ENCODE peak calls at places on chromosomes 1 and 21, in five cellular contexts. O is hepatocyte, W is fibroblast of mammary gland, L is cardiac fibroblast, T is iPS DF 6.9. M is an unnamed sample.

GRCh38 chr1:180116964-180117763 is 37.5 kb upstream of the QSOX1 start:
- DNase-seq in O (peak; percentile 60), T (no peak), L (peak; percentile 60), W (no peak), M (no peak)

GRCh38 chr1:162385702-162386101 is 4.2 kb downstream of the C1orf226 start:
- DNase-seq in T (no peak), L (no peak), W (no peak), O (no peak), M (no peak)

GRCh38 chr1:238242156-238242555 is 351.4 kb upstream of the ZP4 start:
- DNase-seq in T (no peak), L (no peak), W (no peak), O (no peak), M (no peak)

GRCh38 chr1:117146570-117147340 is 25.2 kb upstream of the TRIM45 start:
- DNase-seq in W (peak; percentile 92), L (peak; percentile 75), T (no peak), O (peak; percentile 54), M (no peak)

GRCh38 chr1:153536618-153537375 is 1.0 kb upstream of the S100A6 start:
- DNase-seq in O (no peak), W (no peak), L (no peak), T (no peak), M (no peak)

GRCh38 chr1:185017338-185017737 is 28.0 kb upstream of the RNF2 start:
- DNase-seq in W (peak; percentile 97), O (peak; percentile 67), L (peak; percentile 81), T (no peak), M (no peak)

GRCh38 chr1:35930593-35931423 is at the start of gene AGO3:
- DNase-seq in W (peak; percentile 76), L (peak; percentile 86), O (peak; percentile 91), T (peak; percentile 52), M (peak; percentile 88)

GRCh38 chr1:27637052-27637451 is 2.1 kb upstream of the FGR start:
- DNase-seq in O (no peak), L (no peak), T (no peak), W (peak; percentile 22), M (no peak)

GRCh38 chr1:78375996-78376395 is 114.8 kb upstream of the PTGFR start:
- DNase-seq in W (peak; percentile 79), O (no peak), L (peak; percentile 38), T (no peak), M (no peak)

GRCh38 chr1:54698346-54698745 is 17.3 kb upstream of the TTC4 start:
- DNase-seq in O (no peak), T (no peak), W (no peak), L (no peak), M (peak; percentile 1)

DNA sequence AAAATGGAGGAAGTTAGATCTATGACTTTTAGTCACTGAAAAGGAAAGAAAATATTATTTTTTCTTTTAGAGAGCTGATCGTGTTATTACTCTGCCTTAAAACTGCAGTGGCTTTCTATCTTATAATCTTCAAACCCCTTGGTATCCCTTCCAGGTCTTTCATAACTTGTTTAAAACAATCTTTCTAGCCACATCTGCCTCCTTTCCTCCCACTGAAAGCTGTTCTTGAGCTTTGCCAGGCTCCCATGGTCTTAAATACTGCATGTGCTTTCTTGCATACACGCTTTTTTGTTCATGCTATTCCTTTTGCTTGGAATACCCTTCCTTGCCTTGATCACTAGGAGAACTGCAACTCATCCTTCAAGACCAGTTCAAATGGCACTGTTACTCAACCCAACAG is 65.9 kb upstream of the GADD45A start:
- DNase-seq in T (no peak), W (no peak), O (no peak), L (peak; percentile 63), M (no peak)
- H3K4me3 ChIP-seq in T (no peak overlapping the region), W (no peak overlapping the region), O (no peak overlapping the region), L (peak overlapping the region; percentile 11), M (peak overlapping the region; percentile 10)

GRCh38 chr1:217090073-217090911 is 367.1 kb upstream of the ESRRG start:
- DNase-seq in O (no peak), W (no peak), T (no peak), L (no peak), M (no peak)
- H3K4me3 ChIP-seq in O (peak overlapping the region; percentile 70), W (no peak overlapping the region), T (peak overlapping the region; percentile 65), L (peak overlapping the region; percentile 45), M (peak overlapping the region; percentile 59)

GRCh38 chr1:240571782-240572181 is 40.2 kb downstream of the GREM2 start:
- DNase-seq in O (no peak), T (no peak), W (peak; percentile 38), L (no peak), M (no peak)

GRCh38 chr1:240572328-240572727 is 39.6 kb downstream of the GREM2 start:
- DNase-seq in O (no peak), L (no peak), W (no peak), T (no peak), M (no peak)

GRCh38 chr1:240579511-240579910 is 32.4 kb downstream of the GREM2 start:
- DNase-seq in T (no peak), O (no peak), W (no peak), L (no peak), M (no peak)

GRCh38 chr1:240577095-240577494 is 34.9 kb downstream of the GREM2 start:
- DNase-seq in L (no peak), T (no peak), W (no peak), O (no peak), M (no peak)

DNA sequence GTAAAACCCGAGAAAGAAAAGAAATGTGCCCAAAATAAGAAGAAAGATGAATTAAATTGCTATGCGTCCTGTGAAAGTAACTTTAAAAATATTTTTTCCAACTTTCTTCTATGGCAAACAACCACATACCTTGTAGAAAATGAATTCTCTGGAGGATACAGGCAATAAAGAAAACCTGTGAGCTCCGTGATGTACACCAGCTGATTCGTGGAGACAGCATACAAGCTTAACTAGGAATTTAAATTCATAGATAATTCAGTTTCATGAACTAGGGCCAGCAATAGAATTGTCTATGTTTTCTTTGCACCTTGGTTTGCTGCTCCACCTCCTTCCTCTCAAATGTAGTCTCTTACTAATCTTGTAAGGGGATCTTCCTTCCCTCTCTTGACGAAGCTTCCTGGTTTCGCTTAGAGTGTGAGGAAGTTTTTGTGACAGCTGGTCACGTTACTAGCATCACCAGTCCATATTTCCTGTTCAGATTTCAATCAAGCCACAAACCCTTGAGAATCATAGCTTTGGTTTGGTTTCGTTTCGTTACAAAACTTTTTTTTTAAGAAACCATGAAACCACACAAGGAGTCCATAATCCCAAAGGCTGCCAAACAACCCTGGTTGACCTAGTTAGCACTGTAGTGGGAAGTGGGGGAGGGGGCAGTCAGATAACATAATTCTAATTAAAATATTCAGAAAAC is 35.8 kb downstream of the GREM2 start:
- DNase-seq in T (no peak), W (peak; percentile 83), O (no peak), L (peak; percentile 48), M (no peak)
- H3K4me3 ChIP-seq in T (no peak overlapping the region), W (peak overlapping the region; percentile 36), O (no peak overlapping the region), L (peak overlapping the region; percentile 20), M (peak overlapping the region; percentile 33)

GRCh38 chr1:197917813-197918646 is 858 bp downstream of the LHX9 start:
- DNase-seq in T (no peak), L (no peak), W (no peak), O (no peak), M (no peak)

GRCh38 chr1:197917553-197917812 is 311 bp downstream of the LHX9 start:
- DNase-seq in T (no peak), W (no peak), O (no peak), L (no peak), M (no peak)

GRCh38 chr1:197914510-197914909 is 2.7 kb upstream of the LHX9 start:
- DNase-seq in W (no peak), L (no peak), T (no peak), O (no peak), M (no peak)

GRCh38 chr1:197915217-197915616 is 2.0 kb upstream of the LHX9 start:
- DNase-seq in T (no peak), O (no peak), W (no peak), L (no peak), M (no peak)

DNA sequence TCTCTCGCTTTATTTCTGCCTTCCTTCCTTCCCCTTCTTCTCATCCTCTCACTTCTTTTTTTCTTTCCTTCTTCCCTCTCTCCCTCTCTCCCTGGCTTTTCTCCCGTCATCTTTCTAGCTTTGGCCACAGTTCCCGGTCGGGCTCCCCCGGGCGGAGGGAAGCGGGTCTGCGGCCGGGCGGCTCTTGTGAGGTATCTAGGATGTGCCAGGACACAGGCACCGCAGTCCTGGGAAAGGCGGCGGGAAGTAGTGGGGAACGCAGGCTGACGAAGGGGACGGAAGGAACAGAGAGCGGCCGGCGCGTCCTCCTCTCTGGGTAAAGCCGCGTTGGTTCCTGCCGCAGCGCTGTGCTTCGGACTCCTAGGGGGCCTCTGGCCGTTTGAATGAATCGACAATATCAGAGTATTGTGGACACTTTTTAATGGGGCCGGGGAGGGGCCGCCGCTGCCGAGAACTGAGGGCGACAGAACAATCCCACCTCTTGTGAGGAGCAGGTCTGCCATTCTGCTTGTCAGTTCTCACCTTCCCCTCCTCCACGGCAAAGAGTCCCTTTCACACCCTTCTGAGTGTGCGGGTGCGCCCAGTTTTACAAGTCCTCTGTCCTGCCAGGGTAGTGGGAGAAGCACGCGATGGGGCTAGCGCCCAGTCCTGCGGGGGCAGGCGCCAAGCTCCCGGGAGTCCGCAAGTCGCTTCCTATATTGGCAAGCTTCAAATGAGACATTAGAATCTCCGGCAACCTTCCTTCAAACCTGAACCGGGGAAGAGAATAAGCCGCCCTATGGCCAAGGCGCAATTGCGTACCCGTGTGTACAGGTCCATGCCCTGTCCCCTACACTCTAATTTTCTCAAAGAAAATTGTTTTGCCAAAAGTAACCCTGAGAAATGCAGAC is 1.1 kb upstream of the LHX9 start:
- DNase-seq in T (no peak), W (peak; percentile 58), O (peak; percentile 76), L (peak; percentile 63), M (no peak)
- H3K4me3 ChIP-seq in T (no peak overlapping the region), W (peak overlapping the region; percentile 3), O (no peak overlapping the region), L (peak overlapping the region; percentile 51), M (peak overlapping the region; percentile 44)

GRCh38 chr21:44931501-44932365 is 8.1 kb upstream of the SLX9 start:
- DNase-seq in O (no peak), L (no peak), W (no peak), T (no peak), M (no peak)
- H3K4me3 ChIP-seq in O (peak overlapping the region; percentile 45), L (peak overlapping the region; percentile 47), W (no peak overlapping the region), T (peak overlapping the region; percentile 23), M (peak overlapping the region; percentile 47)

DNA sequence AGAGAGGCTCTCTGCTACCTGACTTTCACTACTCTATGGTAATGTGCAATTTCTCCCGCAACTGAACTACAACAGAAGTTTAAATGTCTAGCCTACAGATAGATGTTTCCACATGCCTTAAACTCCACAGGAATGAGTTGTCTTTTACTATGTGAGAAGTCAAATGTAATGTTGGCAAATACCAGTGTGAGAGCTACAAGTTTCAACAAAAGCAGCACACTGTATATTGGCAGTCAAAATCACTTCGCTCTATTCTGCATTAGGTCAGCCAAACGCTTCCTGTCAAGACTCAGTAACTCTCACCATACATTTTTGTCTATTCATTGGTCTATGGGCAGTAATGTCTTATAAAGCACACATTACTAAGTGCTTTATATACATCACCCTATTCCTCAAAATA is 41.9 kb downstream of the LUZP1 start:
- DNase-seq in T (no peak), O (no peak), L (peak; percentile 69), W (peak; percentile 50), M (no peak)
- H3K4me3 ChIP-seq in T (no peak overlapping the region), O (no peak overlapping the region), L (no peak overlapping the region), W (no peak overlapping the region), M (no peak overlapping the region)

DNA sequence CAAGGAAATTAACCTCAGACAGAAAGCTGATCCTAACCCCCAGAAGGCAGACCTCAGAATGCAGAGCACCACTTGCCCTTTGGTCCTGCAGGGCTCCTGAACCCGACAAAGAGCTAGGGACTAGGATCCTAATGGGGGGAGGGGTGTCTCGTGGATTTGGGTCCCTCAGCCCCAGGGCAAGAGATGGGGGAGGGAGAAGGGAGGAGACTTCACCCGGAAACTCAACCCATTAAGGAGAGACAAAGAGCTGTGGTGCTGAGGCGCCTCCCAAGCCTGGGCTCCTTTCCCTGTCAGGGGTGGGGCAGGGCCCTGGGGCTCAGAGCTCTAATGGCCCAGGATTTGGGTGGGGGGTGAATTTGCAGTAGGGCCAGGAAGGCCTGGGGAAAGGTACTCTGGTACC is 2.9 kb downstream of the NECTIN4 start:
- DNase-seq in L (no peak), T (no peak), O (no peak), W (no peak), M (no peak)
- H3K4me3 ChIP-seq in L (no peak overlapping the region), T (no peak overlapping the region), O (no peak overlapping the region), W (no peak overlapping the region), M (no peak overlapping the region)

M was measured in ascending aorta.